ENCODE peak calls at places on chromosomes 16 and 17, in ten cellular contexts. P is epithelial cell of esophagus, M is astrocyte of the spinal cord, C is lung, S is AG04449, E is uterus, Y is neural progenitor cell, Q is heart left ventricle, G is left ventricle myocardium inferior, D is left lung. B is an unnamed sample.

GRCh38 chr17:37490638-37491614 is 1.2 kb downstream of the DUSP14 start:
- DNase-seq in G (peak), M (peak), C (no peak), E (peak), D (no peak), P (peak), Y (peak), Q (no peak), S (no peak), B (peak)

GRCh38 chr16:85174871-85175723 is 62.8 kb upstream of the CIBAR2 start:
- DNase-seq in M (no peak), D (no peak), C (no peak), S (no peak), Y (no peak), P (no peak), E (no peak), Q (no peak), G (no peak), B (no peak)

GRCh38 chr17:2624292-2624731 is 30.9 kb downstream of the PAFAH1B1 start:
- DNase-seq in S (no peak), Y (no peak), P (no peak), Q (no peak), M (no peak), C (no peak), D (no peak), E (no peak), G (no peak), B (peak)

GRCh38 chr16:2333772-2334379 is 6.7 kb downstream of the ABCA3 start:
- DNase-seq in S (no peak), Q (no peak), M (no peak), P (no peak), D (no peak), E (no peak), G (no peak), C (no peak), Y (no peak), B (no peak)

GRCh38 chr16:86577314-86577971 is 906 bp upstream of the FOXL1 start:
- DNase-seq in P (no peak), D (no peak), M (peak), S (no peak), E (no peak), G (no peak), C (no peak), Y (no peak), Q (no peak), B (peak)

GRCh38 chr17:6365187-6365943 is 69.6 kb downstream of the AIPL1 start:
- DNase-seq in S (no peak), E (no peak), C (no peak), G (no peak), Y (no peak), M (peak), Q (no peak), D (no peak), P (peak), B (peak)

GRCh38 chr17:79931517-79932309 is 92.5 kb upstream of the CBX4 start:
- DNase-seq in Y (no peak), E (no peak), D (no peak), P (peak), G (no peak), S (no peak), Q (no peak), C (no peak), M (no peak), B (no peak)

GRCh38 chr17:9809409-9809808 is 12.5 kb downstream of the GSG1L2 start:
- DNase-seq in Q (no peak), S (no peak), G (no peak), E (no peak), C (no peak), D (no peak), P (no peak), M (no peak), Y (no peak), B (no peak)

GRCh38 chr16:11668590-11669379 is 530 bp downstream of the SNN start:
- DNase-seq in Q (peak), Y (peak), D (peak), G (no peak), P (no peak), C (no peak), E (peak), M (no peak), S (no peak), B (no peak)

GRCh38 chr17:17364338-17364667 is 61.1 kb downstream of the NT5M start:
- DNase-seq in P (no peak), M (no peak), C (no peak), Y (peak), Q (peak), G (no peak), E (no peak), S (no peak), D (peak), B (no peak)

GRCh38 chr17:45848868-45849535 is 4.3 kb downstream of the SPPL2C start:
- DNase-seq in Y (no peak), E (no peak), G (no peak), M (no peak), S (no peak), D (no peak), P (no peak), Q (peak), C (no peak), B (no peak)

GRCh38 chr17:59366773-59367656 is 35.6 kb downstream of the YPEL2 start:
- DNase-seq in Y (no peak), D (peak), Q (no peak), C (peak), P (peak), E (peak), G (no peak), S (no peak), M (peak), B (peak)

GRCh38 chr17:14320734-14321475 is 20.0 kb downstream of the HS3ST3B1 start:
- DNase-seq in M (peak), S (no peak), P (no peak), G (no peak), C (no peak), E (no peak), D (no peak), Y (peak), Q (no peak), B (no peak)

GRCh38 chr17:8964801-8965393 is 610 bp downstream of the PIK3R5 start:
- DNase-seq in P (no peak), Q (peak), S (no peak), G (no peak), E (no peak), Y (peak), C (peak), D (peak), M (no peak), B (no peak)

GRCh38 chr16:65200857-65201256 is 79.0 kb upstream of the CDH11 start:
- DNase-seq in Y (no peak), D (no peak), P (peak), S (no peak), Q (no peak), E (no peak), C (no peak), M (no peak), G (no peak), B (peak)

GRCh38 chr17:15447928-15448579 is 19.4 kb downstream of the CDRT4 start:
- DNase-seq in P (peak), C (no peak), G (no peak), D (no peak), S (no peak), Q (no peak), M (no peak), E (peak), Y (no peak), B (no peak)

GRCh38 chr16:86898386-86898785 is 320.0 kb downstream of the FOXL1 start:
- DNase-seq in S (no peak), D (no peak), Q (no peak), C (no peak), G (no peak), Y (no peak), P (no peak), E (no peak), M (no peak), B (no peak)

GRCh38 chr17:29400818-29401217 is 10.7 kb downstream of the TAOK1 start:
- DNase-seq in G (no peak), M (no peak), P (no peak), S (no peak), Q (no peak), E (no peak), Y (no peak), C (no peak), D (no peak), B (no peak)

GRCh38 chr17:45969726-45970125 is 29.3 kb upstream of the STH start:
- DNase-seq in Q (no peak), E (no peak), C (no peak), G (no peak), D (no peak), P (no peak), S (no peak), M (no peak), Y (no peak), B (no peak)

GRCh38 chr16:69040144-69040909 is 65.1 kb upstream of the HAS3 start:
- DNase-seq in D (no peak), E (no peak), Y (no peak), Q (no peak), M (peak), S (no peak), G (no peak), C (no peak), P (peak), B (peak)

GRCh38 chr17:42111901-42112551 is 488 bp downstream of the DHX58 start:
- DNase-seq in S (no peak), P (peak), E (no peak), Y (no peak), Q (no peak), G (no peak), C (no peak), M (no peak), D (peak), B (peak)

GRCh38 chr16:85884808-85885463 is 14.0 kb upstream of the IRF8 start:
- DNase-seq in M (no peak), D (no peak), P (no peak), Y (no peak), Q (no peak), G (no peak), C (no peak), S (no peak), E (no peak), B (no peak)

GRCh38 chr16:56263711-56264608 is 72.7 kb downstream of the GNAO1 start:
- DNase-seq in C (no peak), Y (no peak), M (no peak), G (peak), D (no peak), Q (no peak), S (no peak), E (no peak), P (no peak), B (no peak)

GRCh38 chr16:23147666-23148065 is 1.6 kb downstream of the USP31 start:
- DNase-seq in D (no peak), S (no peak), Q (no peak), E (no peak), C (no peak), Y (no peak), G (no peak), M (no peak), P (no peak), B (no peak)

GRCh38 chr16:19997734-19998133 is 76.0 kb downstream of the GPR139 start:
- DNase-seq in E (no peak), S (no peak), G (no peak), C (no peak), D (no peak), Q (no peak), P (no peak), M (no peak), Y (no peak), B (no peak)

GRCh38 chr17:79083191-79083971 is 8.8 kb downstream of the ENGASE start:
- DNase-seq in P (no peak), G (no peak), S (no peak), E (no peak), C (no peak), M (no peak), D (peak), Y (no peak), Q (peak), B (no peak)

GRCh38 chr16:84565669-84566495 is 52.0 kb downstream of the COTL1 start:
- DNase-seq in D (no peak), M (no peak), E (no peak), S (no peak), C (no peak), P (no peak), Q (no peak), G (no peak), Y (no peak), B (no peak)

GRCh38 chr16:30786936-30787612 is at the start of gene ZNF629:
- DNase-seq in P (peak), S (no peak), Q (peak), C (peak), Y (peak), D (no peak), M (peak), E (peak), G (peak), B (peak)

GRCh38 chr17:74201250-74201649 is 2.2 kb upstream of the RPL38 start:
- DNase-seq in S (no peak), Y (no peak), Q (no peak), M (no peak), P (peak), G (no peak), C (no peak), D (no peak), E (no peak), B (peak)

GRCh38 chr17:46063239-46063638 is 64.2 kb downstream of the STH start:
- DNase-seq in D (no peak), P (peak), G (no peak), Q (no peak), Y (no peak), C (no peak), M (peak), E (no peak), S (peak), B (peak)

GRCh38 chr16:16150117-16150877 is 73.0 kb downstream of the ABCC6 start:
- DNase-seq in E (peak), M (peak), D (no peak), C (no peak), G (peak), Y (no peak), Q (peak), P (no peak), S (no peak), B (peak)

GRCh38 chr17:78774956-78775571 is 7.0 kb downstream of the CYTH1 start:
- DNase-seq in P (no peak), M (no peak), E (no peak), D (no peak), Q (no peak), C (no peak), Y (no peak), S (no peak), G (no peak), B (no peak)

GRCh38 chr17:32114536-32114935 is 27.8 kb upstream of the RHOT1 start:
- DNase-seq in E (no peak), M (no peak), Q (no peak), C (no peak), P (no peak), Y (no peak), G (no peak), S (no peak), D (no peak), B (no peak)

GRCh38 chr17:61076649-61077048 is 323.0 kb upstream of the TBX2 start:
- DNase-seq in M (peak), D (no peak), P (no peak), C (no peak), Q (no peak), E (no peak), S (peak), Y (no peak), G (no peak), B (peak)

GRCh38 chr17:46720408-46720807 is 98.1 kb downstream of the WNT3 start:
- DNase-seq in Y (no peak), Q (no peak), C (no peak), M (no peak), E (no peak), G (no peak), D (no peak), P (no peak), S (no peak), B (no peak)

GRCh38 chr16:23120562-23120961 is 28.7 kb downstream of the USP31 start:
- DNase-seq in S (no peak), E (no peak), Q (no peak), Y (no peak), M (no peak), P (no peak), C (no peak), G (no peak), D (no peak), B (no peak)

GRCh38 chr16:31362476-31363405 is 7.8 kb downstream of the ITGAX start:
- DNase-seq in S (no peak), G (no peak), Y (no peak), Q (no peak), C (no peak), M (no peak), E (no peak), D (no peak), P (no peak), B (no peak)

GRCh38 chr16:85169333-85170065 is 57.2 kb upstream of the CIBAR2 start:
- DNase-seq in S (no peak), C (no peak), E (no peak), D (peak), P (peak), Y (peak), M (no peak), G (no peak), Q (peak), B (peak)

GRCh38 chr16:80993293-80993691 is 13.4 kb downstream of the CMC2 start:
- DNase-seq in D (no peak), Q (no peak), P (peak), M (peak), E (no peak), C (no peak), S (peak), Y (no peak), G (no peak), B (peak)
- H3K4me3 ChIP-seq in D (no peak), Q (no peak), P (no peak), M (peak), E (no peak), C (no peak), S (peak), Y (no peak), G (peak), B (peak)

GRCh38 chr17:44672479-44673093 is 16.3 kb downstream of the MEIOC start:
- DNase-seq in Y (peak), S (no peak), Q (no peak), C (no peak), E (no peak), G (no peak), P (peak), M (peak), D (no peak), B (peak)
- TF ChIP-seq CTCF in Y (peak), S (peak), Q (peak), C (no peak), E (no peak), G (peak), P (peak), M (peak), D (peak), B (peak)

DNA sequence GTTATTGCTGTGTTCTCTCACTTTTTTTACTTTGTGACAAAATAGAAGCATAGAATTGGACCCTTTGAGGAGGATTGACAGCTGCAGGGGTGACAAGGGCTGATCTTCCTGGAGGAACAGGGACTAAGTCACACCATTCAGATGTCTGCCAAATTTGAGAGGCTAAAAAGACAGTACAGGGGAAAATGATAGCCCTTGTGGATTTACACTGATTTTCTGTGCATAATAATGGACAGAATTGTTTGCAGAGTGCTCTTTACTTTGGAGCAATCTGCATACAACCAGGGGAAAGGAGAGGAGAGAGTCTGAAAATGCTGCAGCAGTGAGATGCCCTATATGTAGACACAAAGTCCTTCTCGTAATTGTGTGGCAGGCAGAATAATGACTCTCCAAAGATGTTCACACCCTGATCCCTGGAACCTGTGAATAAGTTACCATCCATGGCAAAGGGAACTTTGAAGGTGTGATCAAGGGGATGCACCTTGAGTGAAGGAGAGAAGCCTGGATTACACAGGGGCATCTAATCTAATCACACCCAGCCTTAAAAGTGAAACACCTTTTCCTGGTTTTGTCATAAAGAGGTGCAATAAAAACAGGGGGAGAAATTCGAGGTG is 221.4 kb upstream of the CPHXL start:
- DNase-seq in P (no peak), Q (no peak), Y (no peak), S (no peak), E (no peak), G (no peak), C (no peak), M (no peak), D (no peak), B (no peak)
- H3K4me3 ChIP-seq in P (no peak), Q (no peak), Y (no peak), S (no peak), E (no peak), G (no peak), C (no peak), M (no peak), D (no peak), B (no peak)

GRCh38 chr17:34997355-34997862 is 17.1 kb downstream of the LIG3 start:
- DNase-seq in C (peak), D (no peak), S (peak), G (no peak), P (no peak), Q (no peak), Y (no peak), M (peak), E (peak), B (peak)

GRCh38 chr17:34996422-34997029 is 16.2 kb downstream of the LIG3 start:
- DNase-seq in G (no peak), M (no peak), D (no peak), Q (no peak), E (no peak), S (no peak), C (no peak), P (no peak), Y (no peak), B (no peak)

GRCh38 chr17:35001549-35001948 is 21.2 kb downstream of the LIG3 start:
- DNase-seq in E (no peak), Y (no peak), C (no peak), P (no peak), D (no peak), S (no peak), Q (no peak), G (no peak), M (no peak), B (no peak)

GRCh38 chr17:34999456-34999855 is 19.1 kb downstream of the LIG3 start:
- DNase-seq in D (no peak), M (no peak), P (no peak), C (no peak), E (no peak), S (no peak), G (no peak), Q (no peak), Y (no peak), B (no peak)

DNA sequence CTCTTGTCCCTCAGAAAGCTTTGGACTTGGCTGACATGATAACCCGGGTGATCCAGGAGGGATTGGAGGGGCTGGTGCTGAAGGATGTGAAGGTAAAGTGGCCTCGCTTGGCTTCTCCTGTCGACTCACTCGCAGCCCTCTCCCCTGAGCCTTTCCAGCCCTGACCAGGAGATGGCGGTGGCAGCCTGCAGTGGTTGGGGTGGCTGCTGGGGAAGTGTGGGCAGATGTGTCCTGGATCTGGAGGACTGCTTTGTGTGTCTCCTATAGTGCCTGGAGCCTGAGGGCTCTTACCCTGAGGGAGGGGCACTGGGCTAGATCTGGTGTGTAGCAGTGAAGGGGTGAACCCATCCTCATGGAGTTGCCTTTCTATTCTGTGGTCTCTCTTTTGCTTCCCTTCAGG is 17.9 kb downstream of the LIG3 start:
- DNase-seq in E (peak), D (peak), S (no peak), P (peak), Y (peak), M (peak), Q (peak), G (peak), C (peak), B (peak)
- TF ChIP-seq CTCF in E (peak), D (peak), S (peak), P (peak), Y (peak), M (peak), Q (peak), G (peak), C (peak), B (peak)

DNA sequence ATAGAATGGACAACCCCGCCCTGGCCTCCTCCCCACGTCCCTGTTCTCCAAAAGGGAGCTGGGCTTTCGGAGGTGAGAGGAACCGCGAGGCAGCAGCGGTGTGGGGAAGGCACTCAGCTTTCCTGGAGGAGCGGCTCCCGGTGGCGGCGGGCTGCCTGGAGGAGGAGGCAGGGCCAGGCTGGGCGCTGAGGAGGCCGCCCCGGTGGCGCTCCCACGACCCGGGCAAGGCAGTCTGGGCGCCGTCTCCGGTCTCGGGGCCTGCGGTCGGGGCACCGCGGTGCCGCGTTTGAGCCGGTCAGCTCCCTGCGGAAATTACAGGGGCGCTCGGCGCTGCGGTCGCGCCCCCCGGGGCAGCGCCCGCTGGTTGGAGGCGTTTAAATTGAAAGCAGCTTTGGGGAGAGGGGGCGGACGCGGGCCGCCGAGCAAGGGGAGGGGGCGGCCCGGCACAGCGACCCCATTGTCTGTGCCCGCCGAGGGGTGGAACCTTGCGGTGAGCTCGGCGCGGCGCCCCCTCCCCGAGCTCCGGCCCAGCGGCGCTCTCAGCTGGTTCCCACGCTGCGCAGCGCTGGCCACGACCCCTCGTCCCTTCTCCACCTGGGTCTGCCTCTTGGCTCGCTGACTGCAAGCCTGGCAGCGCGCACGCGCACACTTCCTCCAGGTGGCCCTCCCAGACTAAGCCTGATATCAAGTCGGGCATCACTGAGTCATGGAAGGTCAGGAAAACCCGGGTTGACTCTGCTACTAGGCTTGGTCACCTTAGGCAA is 58.7 kb upstream of the DLX4 start:
- DNase-seq in Q (no peak), E (no peak), M (no peak), S (no peak), D (no peak), C (no peak), Y (peak), P (peak), G (no peak), B (peak)
- H3K4me3 ChIP-seq in Q (no peak), E (no peak), M (no peak), S (no peak), D (no peak), C (no peak), Y (peak), P (no peak), G (peak), B (no peak)

GRCh38 chr16:58127634-58128033 is 1.5 kb downstream of the CFAP20 start:
- DNase-seq in E (no peak), M (no peak), Y (no peak), D (no peak), G (no peak), Q (no peak), C (no peak), P (no peak), S (no peak), B (no peak)
- TF ChIP-seq CTCF in E (no peak), M (peak), Y (no peak), D (no peak), G (peak), Q (no peak), C (no peak), P (peak), S (peak), B (peak)